ENCODE peak calls at places on chromosomes 16 and 17, in seven cellular contexts. One of them, this sample, is unnamed.

GRCh38 chr16:65909310-65910050 is 457.0 kb upstream of the CDH5 start:
- DNase-seq in HS-5: no peak
- DNase-seq in K562: no peak
- DNase-seq in activated CD8-positive, alpha-beta memory T cell treated with anti-CD3 and anti-CD28 coated beads, Interleukin-2, amount 50 U/mL, for 4 hours: no peak
- DNase-seq in HFFc6: peak
- DNase-seq in stimulated activated CD4-positive, alpha-beta T cell treated with anti-CD3 and anti-CD28 coated beads, Interleukin-12 subunit alpha, Interleukin-12 subunit beta, amount 100 ng/mL, for 4 hours: no peak
- DNase-seq in central memory CD8-positive, alpha-beta T cell: no peak
- DNase-seq in this sample: no peak

GRCh38 chr17:49029841-49030240 is 32.7 kb downstream of the IGF2BP1 start:
- DNase-seq in HS-5: no peak
- DNase-seq in K562: no peak
- DNase-seq in activated CD8-positive, alpha-beta memory T cell treated with anti-CD3 and anti-CD28 coated beads, Interleukin-2, amount 50 U/mL, for 4 hours: no peak
- DNase-seq in HFFc6: no peak
- DNase-seq in stimulated activated CD4-positive, alpha-beta T cell treated with anti-CD3 and anti-CD28 coated beads, Interleukin-12 subunit alpha, Interleukin-12 subunit beta, amount 100 ng/mL, for 4 hours: no peak
- DNase-seq in central memory CD8-positive, alpha-beta T cell: no peak
- DNase-seq in this sample: no peak

GRCh38 chr16:702341-702740 is 3.3 kb downstream of the FBXL16 start:
- DNase-seq in HS-5: no peak
- DNase-seq in K562: no peak
- DNase-seq in activated CD8-positive, alpha-beta memory T cell treated with anti-CD3 and anti-CD28 coated beads, Interleukin-2, amount 50 U/mL, for 4 hours: no peak
- DNase-seq in HFFc6: no peak
- DNase-seq in stimulated activated CD4-positive, alpha-beta T cell treated with anti-CD3 and anti-CD28 coated beads, Interleukin-12 subunit alpha, Interleukin-12 subunit beta, amount 100 ng/mL, for 4 hours: no peak
- DNase-seq in central memory CD8-positive, alpha-beta T cell: no peak
- DNase-seq in this sample: no peak

GRCh38 chr17:73227379-73227778 is 34.3 kb downstream of the CPSF4L start:
- DNase-seq in HS-5: no peak
- DNase-seq in K562: no peak
- DNase-seq in activated CD8-positive, alpha-beta memory T cell treated with anti-CD3 and anti-CD28 coated beads, Interleukin-2, amount 50 U/mL, for 4 hours: no peak
- DNase-seq in HFFc6: no peak
- DNase-seq in stimulated activated CD4-positive, alpha-beta T cell treated with anti-CD3 and anti-CD28 coated beads, Interleukin-12 subunit alpha, Interleukin-12 subunit beta, amount 100 ng/mL, for 4 hours: no peak
- DNase-seq in central memory CD8-positive, alpha-beta T cell: no peak
- DNase-seq in this sample: no peak

GRCh38 chr17:17029938-17030337 is 12.3 kb upstream of the MPRIP start:
- DNase-seq in HS-5: no peak
- DNase-seq in K562: no peak
- DNase-seq in activated CD8-positive, alpha-beta memory T cell treated with anti-CD3 and anti-CD28 coated beads, Interleukin-2, amount 50 U/mL, for 4 hours: no peak
- DNase-seq in HFFc6: no peak
- DNase-seq in stimulated activated CD4-positive, alpha-beta T cell treated with anti-CD3 and anti-CD28 coated beads, Interleukin-12 subunit alpha, Interleukin-12 subunit beta, amount 100 ng/mL, for 4 hours: no peak
- DNase-seq in central memory CD8-positive, alpha-beta T cell: no peak
- DNase-seq in this sample: no peak

GRCh38 chr17:40075216-40076100 is 12.7 kb downstream of the THRA start:
- DNase-seq in HS-5: no peak
- DNase-seq in K562: peak
- DNase-seq in activated CD8-positive, alpha-beta memory T cell treated with anti-CD3 and anti-CD28 coated beads, Interleukin-2, amount 50 U/mL, for 4 hours: peak
- DNase-seq in HFFc6: no peak
- DNase-seq in stimulated activated CD4-positive, alpha-beta T cell treated with anti-CD3 and anti-CD28 coated beads, Interleukin-12 subunit alpha, Interleukin-12 subunit beta, amount 100 ng/mL, for 4 hours: peak
- DNase-seq in central memory CD8-positive, alpha-beta T cell: peak
- DNase-seq in this sample: no peak

GRCh38 chr17:37842401-37842800 is 81.8 kb upstream of the TBC1D3K start:
- DNase-seq in HS-5: no peak
- DNase-seq in K562: no peak
- DNase-seq in activated CD8-positive, alpha-beta memory T cell treated with anti-CD3 and anti-CD28 coated beads, Interleukin-2, amount 50 U/mL, for 4 hours: no peak
- DNase-seq in HFFc6: no peak
- DNase-seq in stimulated activated CD4-positive, alpha-beta T cell treated with anti-CD3 and anti-CD28 coated beads, Interleukin-12 subunit alpha, Interleukin-12 subunit beta, amount 100 ng/mL, for 4 hours: no peak
- DNase-seq in central memory CD8-positive, alpha-beta T cell: no peak
- DNase-seq in this sample: no peak

GRCh38 chr17:41512789-41513547 is 5.7 kb downstream of the KRT15 start:
- DNase-seq in HS-5: no peak
- DNase-seq in K562: no peak
- DNase-seq in activated CD8-positive, alpha-beta memory T cell treated with anti-CD3 and anti-CD28 coated beads, Interleukin-2, amount 50 U/mL, for 4 hours: no peak
- DNase-seq in HFFc6: no peak
- DNase-seq in stimulated activated CD4-positive, alpha-beta T cell treated with anti-CD3 and anti-CD28 coated beads, Interleukin-12 subunit alpha, Interleukin-12 subunit beta, amount 100 ng/mL, for 4 hours: no peak
- DNase-seq in central memory CD8-positive, alpha-beta T cell: no peak
- DNase-seq in this sample: no peak

GRCh38 chr16:69796285-69797118 is 34.4 kb downstream of the WWP2 start:
- DNase-seq in HS-5: peak
- DNase-seq in K562: peak
- DNase-seq in activated CD8-positive, alpha-beta memory T cell treated with anti-CD3 and anti-CD28 coated beads, Interleukin-2, amount 50 U/mL, for 4 hours: no peak
- DNase-seq in HFFc6: peak
- DNase-seq in stimulated activated CD4-positive, alpha-beta T cell treated with anti-CD3 and anti-CD28 coated beads, Interleukin-12 subunit alpha, Interleukin-12 subunit beta, amount 100 ng/mL, for 4 hours: peak
- DNase-seq in central memory CD8-positive, alpha-beta T cell: no peak
- DNase-seq in this sample: peak

GRCh38 chr16:72939247-72939646 is 108.7 kb downstream of the ZFHX3 start:
- DNase-seq in HS-5: no peak
- DNase-seq in K562: no peak
- DNase-seq in activated CD8-positive, alpha-beta memory T cell treated with anti-CD3 and anti-CD28 coated beads, Interleukin-2, amount 50 U/mL, for 4 hours: no peak
- DNase-seq in HFFc6: peak
- DNase-seq in stimulated activated CD4-positive, alpha-beta T cell treated with anti-CD3 and anti-CD28 coated beads, Interleukin-12 subunit alpha, Interleukin-12 subunit beta, amount 100 ng/mL, for 4 hours: no peak
- DNase-seq in central memory CD8-positive, alpha-beta T cell: no peak
- DNase-seq in this sample: no peak

GRCh38 chr17:78600181-78600651 is 23.0 kb upstream of the DNAH17 start:
- DNase-seq in HS-5: no peak
- DNase-seq in K562: no peak
- DNase-seq in activated CD8-positive, alpha-beta memory T cell treated with anti-CD3 and anti-CD28 coated beads, Interleukin-2, amount 50 U/mL, for 4 hours: no peak
- DNase-seq in HFFc6: no peak
- DNase-seq in stimulated activated CD4-positive, alpha-beta T cell treated with anti-CD3 and anti-CD28 coated beads, Interleukin-12 subunit alpha, Interleukin-12 subunit beta, amount 100 ng/mL, for 4 hours: no peak
- DNase-seq in central memory CD8-positive, alpha-beta T cell: no peak
- DNase-seq in this sample: no peak

GRCh38 chr17:44345497-44346026 is 460 bp downstream of the GRN start:
- DNase-seq in HS-5: no peak
- DNase-seq in K562: peak
- DNase-seq in activated CD8-positive, alpha-beta memory T cell treated with anti-CD3 and anti-CD28 coated beads, Interleukin-2, amount 50 U/mL, for 4 hours: peak
- DNase-seq in HFFc6: peak
- DNase-seq in stimulated activated CD4-positive, alpha-beta T cell treated with anti-CD3 and anti-CD28 coated beads, Interleukin-12 subunit alpha, Interleukin-12 subunit beta, amount 100 ng/mL, for 4 hours: peak
- DNase-seq in central memory CD8-positive, alpha-beta T cell: no peak
- DNase-seq in this sample: peak

GRCh38 chr16:74865922-74866598 is 91.4 kb upstream of the FA2H start:
- DNase-seq in HS-5: no peak
- DNase-seq in K562: no peak
- DNase-seq in activated CD8-positive, alpha-beta memory T cell treated with anti-CD3 and anti-CD28 coated beads, Interleukin-2, amount 50 U/mL, for 4 hours: no peak
- DNase-seq in HFFc6: no peak
- DNase-seq in stimulated activated CD4-positive, alpha-beta T cell treated with anti-CD3 and anti-CD28 coated beads, Interleukin-12 subunit alpha, Interleukin-12 subunit beta, amount 100 ng/mL, for 4 hours: no peak
- DNase-seq in central memory CD8-positive, alpha-beta T cell: no peak
- DNase-seq in this sample: no peak

GRCh38 chr17:57663326-57664070 is 81.6 kb downstream of the CCDC182 start:
- DNase-seq in HS-5: no peak
- DNase-seq in K562: no peak
- DNase-seq in activated CD8-positive, alpha-beta memory T cell treated with anti-CD3 and anti-CD28 coated beads, Interleukin-2, amount 50 U/mL, for 4 hours: no peak
- DNase-seq in HFFc6: no peak
- DNase-seq in stimulated activated CD4-positive, alpha-beta T cell treated with anti-CD3 and anti-CD28 coated beads, Interleukin-12 subunit alpha, Interleukin-12 subunit beta, amount 100 ng/mL, for 4 hours: no peak
- DNase-seq in central memory CD8-positive, alpha-beta T cell: no peak
- DNase-seq in this sample: no peak

GRCh38 chr17:35185849-35186248 is 8.3 kb downstream of the SLC35G3 start:
- DNase-seq in HS-5: no peak
- DNase-seq in K562: no peak
- DNase-seq in activated CD8-positive, alpha-beta memory T cell treated with anti-CD3 and anti-CD28 coated beads, Interleukin-2, amount 50 U/mL, for 4 hours: no peak
- DNase-seq in HFFc6: no peak
- DNase-seq in stimulated activated CD4-positive, alpha-beta T cell treated with anti-CD3 and anti-CD28 coated beads, Interleukin-12 subunit alpha, Interleukin-12 subunit beta, amount 100 ng/mL, for 4 hours: no peak
- DNase-seq in central memory CD8-positive, alpha-beta T cell: no peak
- DNase-seq in this sample: no peak

GRCh38 chr16:89476379-89476778 is 14.0 kb downstream of the ANKRD11 start:
- DNase-seq in HS-5: no peak
- DNase-seq in K562: no peak
- DNase-seq in activated CD8-positive, alpha-beta memory T cell treated with anti-CD3 and anti-CD28 coated beads, Interleukin-2, amount 50 U/mL, for 4 hours: no peak
- DNase-seq in HFFc6: no peak
- DNase-seq in stimulated activated CD4-positive, alpha-beta T cell treated with anti-CD3 and anti-CD28 coated beads, Interleukin-12 subunit alpha, Interleukin-12 subunit beta, amount 100 ng/mL, for 4 hours: no peak
- DNase-seq in central memory CD8-positive, alpha-beta T cell: no peak
- DNase-seq in this sample: no peak

GRCh38 chr17:42276609-42277341 is 584 bp upstream of the STAT5B start:
- DNase-seq in HS-5: no peak
- DNase-seq in K562: peak
- DNase-seq in activated CD8-positive, alpha-beta memory T cell treated with anti-CD3 and anti-CD28 coated beads, Interleukin-2, amount 50 U/mL, for 4 hours: no peak
- DNase-seq in HFFc6: peak
- DNase-seq in stimulated activated CD4-positive, alpha-beta T cell treated with anti-CD3 and anti-CD28 coated beads, Interleukin-12 subunit alpha, Interleukin-12 subunit beta, amount 100 ng/mL, for 4 hours: no peak
- DNase-seq in central memory CD8-positive, alpha-beta T cell: no peak
- DNase-seq in this sample: no peak

GRCh38 chr16:79658301-79659001 is 57.9 kb upstream of the MAF start:
- DNase-seq in HS-5: no peak
- DNase-seq in K562: no peak
- DNase-seq in activated CD8-positive, alpha-beta memory T cell treated with anti-CD3 and anti-CD28 coated beads, Interleukin-2, amount 50 U/mL, for 4 hours: no peak
- DNase-seq in HFFc6: peak
- DNase-seq in stimulated activated CD4-positive, alpha-beta T cell treated with anti-CD3 and anti-CD28 coated beads, Interleukin-12 subunit alpha, Interleukin-12 subunit beta, amount 100 ng/mL, for 4 hours: no peak
- DNase-seq in central memory CD8-positive, alpha-beta T cell: no peak
- DNase-seq in this sample: peak

GRCh38 chr17:63029520-63029919 is 63.5 kb downstream of the TANC2 start:
- DNase-seq in HS-5: peak
- DNase-seq in K562: no peak
- DNase-seq in activated CD8-positive, alpha-beta memory T cell treated with anti-CD3 and anti-CD28 coated beads, Interleukin-2, amount 50 U/mL, for 4 hours: no peak
- DNase-seq in HFFc6: peak
- DNase-seq in stimulated activated CD4-positive, alpha-beta T cell treated with anti-CD3 and anti-CD28 coated beads, Interleukin-12 subunit alpha, Interleukin-12 subunit beta, amount 100 ng/mL, for 4 hours: no peak
- DNase-seq in central memory CD8-positive, alpha-beta T cell: no peak
- DNase-seq in this sample: peak

GRCh38 chr17:81031571-81032550 is 3.1 kb upstream of the BAIAP2 start:
- DNase-seq in HS-5: no peak
- DNase-seq in K562: no peak
- DNase-seq in activated CD8-positive, alpha-beta memory T cell treated with anti-CD3 and anti-CD28 coated beads, Interleukin-2, amount 50 U/mL, for 4 hours: no peak
- DNase-seq in HFFc6: no peak
- DNase-seq in stimulated activated CD4-positive, alpha-beta T cell treated with anti-CD3 and anti-CD28 coated beads, Interleukin-12 subunit alpha, Interleukin-12 subunit beta, amount 100 ng/mL, for 4 hours: no peak
- DNase-seq in central memory CD8-positive, alpha-beta T cell: no peak
- DNase-seq in this sample: no peak